ENCODE peak calls at places on chromosome 7, in six cellular contexts. E, L, I, W, D and T are unnamed samples.

GRCh38 chr7:158442260-158442659 is 145.4 kb downstream of the PTPRN2 start:
- DNase-seq in E (no peak), L (no peak), I (no peak), W (no peak), D (no peak), T (no peak)

GRCh38 chr7:65927489-65928448 is 54.2 kb downstream of the GUSB start:
- DNase-seq in E (no peak), L (no peak), I (no peak), W (no peak), D (no peak), T (no peak)

GRCh38 chr7:19368540-19368939 is 223.3 kb upstream of the FERD3L start:
- DNase-seq in E (no peak), L (no peak), I (no peak), W (no peak), D (no peak), T (no peak)

GRCh38 chr7:2934211-2934731 is 90.2 kb upstream of the GNA12 start:
- DNase-seq in E (peak), L (no peak), I (no peak), W (no peak), D (peak), T (no peak)

GRCh38 chr7:2528481-2529095 is 9.0 kb downstream of the LFNG start:
- DNase-seq in E (no peak), L (no peak), I (no peak), W (no peak), D (no peak), T (no peak)

GRCh38 chr7:87851242-87851641 is 24.9 kb downstream of the SLC25A40 start:
- DNase-seq in E (peak), L (no peak), I (no peak), W (no peak), D (no peak), T (no peak)

GRCh38 chr7:51101111-51101757 is 215.4 kb downstream of the COBL start:
- DNase-seq in E (no peak), L (no peak), I (no peak), W (no peak), D (no peak), T (no peak)

GRCh38 chr7:2807846-2808772 is 36.0 kb downstream of the GNA12 start:
- DNase-seq in E (peak), L (no peak), I (no peak), W (no peak), D (no peak), T (no peak)

GRCh38 chr7:157497367-157497743 is 160.6 kb downstream of the DNAJB6 start:
- DNase-seq in E (no peak), L (no peak), I (no peak), W (no peak), D (no peak), T (no peak)

GRCh38 chr7:73811760-73812168 is 19.0 kb upstream of the CLDN4 start:
- DNase-seq in E (peak), L (peak), I (peak), W (peak), D (peak), T (no peak)

GRCh38 chr7:98399462-98399861 is 1.4 kb downstream of the BAIAP2L1 start:
- DNase-seq in E (peak), L (no peak), I (no peak), W (no peak), D (peak), T (no peak)

GRCh38 chr7:38123494-38123893 is 54.6 kb upstream of the STARD3NL start:
- DNase-seq in E (no peak), L (no peak), I (no peak), W (no peak), D (no peak), T (no peak)

GRCh38 chr7:77330169-77330882 is 85.8 kb downstream of the GSAP start:
- DNase-seq in E (peak), L (no peak), I (no peak), W (no peak), D (peak), T (no peak)

GRCh38 chr7:46153951-46154787 is 233.1 kb upstream of the IGFBP3 start:
- DNase-seq in E (no peak), L (no peak), I (no peak), W (no peak), D (peak), T (no peak)

GRCh38 chr7:143374556-143374955 is 6.6 kb upstream of the ZYX start:
- DNase-seq in E (no peak), L (no peak), I (no peak), W (no peak), D (no peak), T (no peak)

GRCh38 chr7:29871787-29872398 is 65.6 kb downstream of the WIPF3 start:
- DNase-seq in E (peak), L (no peak), I (no peak), W (no peak), D (no peak), T (no peak)

GRCh38 chr7:105224884-105225651 is 163.7 kb downstream of the SRPK2 start:
- DNase-seq in E (peak), L (no peak), I (peak), W (no peak), D (peak), T (no peak)

GRCh38 chr7:104196161-104196560 is 11.7 kb downstream of the ORC5 start:
- DNase-seq in E (peak), L (no peak), I (no peak), W (no peak), D (no peak), T (no peak)

GRCh38 chr7:22210355-22210754 is 146.6 kb downstream of the RAPGEF5 start:
- DNase-seq in E (no peak), L (no peak), I (no peak), W (no peak), D (peak), T (no peak)

GRCh38 chr7:57364933-57365710 is 84.9 kb upstream of the ZNF716 start:
- DNase-seq in E (no peak), L (no peak), I (no peak), W (no peak), D (no peak), T (no peak)

GRCh38 chr7:98202367-98203195 is 8.7 kb upstream of the BHLHA15 start:
- DNase-seq in E (no peak), L (peak), I (no peak), W (peak), D (peak), T (no peak)

GRCh38 chr7:139660317-139661042 is 117.3 kb downstream of the HIPK2 start:
- DNase-seq in E (no peak), L (no peak), I (no peak), W (no peak), D (peak), T (no peak)

GRCh38 chr7:13639416-13639815 is 350.1 kb downstream of the ETV1 start:
- DNase-seq in E (no peak), L (no peak), I (no peak), W (no peak), D (no peak), T (no peak)

GRCh38 chr7:33986456-33986855 is 81.1 kb downstream of the BMPER start:
- DNase-seq in E (peak), L (no peak), I (no peak), W (no peak), D (no peak), T (no peak)

GRCh38 chr7:101532400-101533102 is 96.5 kb downstream of the MYL10 start:
- DNase-seq in E (no peak), L (no peak), I (no peak), W (no peak), D (no peak), T (no peak)

GRCh38 chr7:134795231-134795630 is 15.8 kb downstream of the CALD1 start:
- DNase-seq in E (no peak), L (no peak), I (no peak), W (no peak), D (no peak), T (no peak)

GRCh38 chr7:40959955-40960354 is 742.9 kb downstream of the INHBA start:
- DNase-seq in E (no peak), L (no peak), I (no peak), W (no peak), D (no peak), T (no peak)

GRCh38 chr7:100584677-100585510 is 1.0 kb downstream of the LRCH4 start:
- DNase-seq in E (peak), L (no peak), I (peak), W (no peak), D (peak), T (no peak)

GRCh38 chr7:138875794-138876193 is 77.8 kb upstream of the ATP6V0A4 start:
- DNase-seq in E (peak), L (peak), I (no peak), W (peak), D (peak), T (no peak)

GRCh38 chr7:99004781-99005500 is 126.6 kb downstream of the TRRAP start:
- DNase-seq in E (no peak), L (no peak), I (no peak), W (no peak), D (no peak), T (no peak)

GRCh38 chr7:153452661-153453060 is 599.5 kb upstream of the DPP6 start:
- DNase-seq in E (no peak), L (no peak), I (no peak), W (no peak), D (no peak), T (no peak)

GRCh38 chr7:57201021-57201894 is 69.0 kb upstream of the ZNF479 start:
- DNase-seq in E (no peak), L (no peak), I (no peak), W (no peak), D (no peak), T (no peak)

GRCh38 chr7:143299840-143300239 is 11.7 kb downstream of the CASP2 start:
- DNase-seq in E (no peak), L (peak), I (no peak), W (peak), D (no peak), T (no peak)

GRCh38 chr7:21542891-21543527 is at the start of gene DNAH11:
- DNase-seq in E (no peak), L (no peak), I (peak), W (no peak), D (peak), T (no peak)

GRCh38 chr7:1512781-1513656 is 8.8 kb upstream of the INTS1 start:
- DNase-seq in E (peak), L (no peak), I (peak), W (peak), D (peak), T (no peak)

DNA sequence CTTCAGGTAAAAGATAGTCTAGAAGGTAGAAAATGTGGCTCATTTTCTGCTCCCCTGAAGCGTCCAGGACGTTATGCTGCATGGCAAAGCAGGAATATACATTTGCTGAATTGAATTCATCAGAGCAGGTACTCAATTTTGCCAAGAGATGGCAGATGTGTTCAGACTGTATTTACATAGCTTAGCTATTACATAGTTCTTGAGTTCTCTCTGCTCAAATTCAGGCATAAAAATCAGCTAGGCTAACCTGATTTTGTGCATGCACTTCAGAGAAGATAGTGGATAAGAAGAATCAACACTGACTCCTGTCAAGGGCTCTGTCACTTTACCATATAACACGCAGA is 209.2 kb upstream of the FAM3C start:
- DNase-seq in E (peak), L (no peak), I (no peak), W (no peak), D (peak), T (no peak)
- H3K27ac ChIP-seq in E (no peak), L (no peak), I (no peak), W (no peak), D (no peak), T (no peak)

GRCh38 chr7:4699897-4700296 is 17.8 kb downstream of the FOXK1 start:
- DNase-seq in E (no peak), L (no peak), I (no peak), W (no peak), D (no peak), T (no peak)
- H3K27ac ChIP-seq in E (no peak), L (no peak), I (no peak), W (no peak), D (no peak), T (no peak)

DNA sequence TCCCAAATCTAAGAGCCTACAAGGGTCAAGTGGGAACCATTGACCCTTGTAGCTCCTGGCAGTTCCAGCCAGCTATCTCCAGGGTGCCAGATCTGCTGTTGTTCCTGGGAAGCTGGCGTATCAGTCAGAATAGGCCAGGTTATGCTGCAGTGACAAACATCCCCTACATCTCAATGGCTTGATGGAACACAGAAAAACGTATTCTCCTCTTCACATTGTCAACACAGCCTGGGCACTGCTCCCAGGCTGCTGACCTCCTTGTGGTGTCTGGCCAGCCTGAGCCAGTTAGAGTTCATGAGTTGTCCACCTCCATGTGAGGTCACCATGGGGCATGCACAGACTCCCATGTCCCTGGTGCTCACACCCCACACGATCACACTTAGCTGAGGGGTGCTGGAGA is 9.5 kb upstream of the TNRC18 start:
- DNase-seq in E (no peak), L (no peak), I (no peak), W (no peak), D (no peak), T (no peak)
- H3K27ac ChIP-seq in E (no peak), L (no peak), I (no peak), W (no peak), D (no peak), T (no peak)

DNA sequence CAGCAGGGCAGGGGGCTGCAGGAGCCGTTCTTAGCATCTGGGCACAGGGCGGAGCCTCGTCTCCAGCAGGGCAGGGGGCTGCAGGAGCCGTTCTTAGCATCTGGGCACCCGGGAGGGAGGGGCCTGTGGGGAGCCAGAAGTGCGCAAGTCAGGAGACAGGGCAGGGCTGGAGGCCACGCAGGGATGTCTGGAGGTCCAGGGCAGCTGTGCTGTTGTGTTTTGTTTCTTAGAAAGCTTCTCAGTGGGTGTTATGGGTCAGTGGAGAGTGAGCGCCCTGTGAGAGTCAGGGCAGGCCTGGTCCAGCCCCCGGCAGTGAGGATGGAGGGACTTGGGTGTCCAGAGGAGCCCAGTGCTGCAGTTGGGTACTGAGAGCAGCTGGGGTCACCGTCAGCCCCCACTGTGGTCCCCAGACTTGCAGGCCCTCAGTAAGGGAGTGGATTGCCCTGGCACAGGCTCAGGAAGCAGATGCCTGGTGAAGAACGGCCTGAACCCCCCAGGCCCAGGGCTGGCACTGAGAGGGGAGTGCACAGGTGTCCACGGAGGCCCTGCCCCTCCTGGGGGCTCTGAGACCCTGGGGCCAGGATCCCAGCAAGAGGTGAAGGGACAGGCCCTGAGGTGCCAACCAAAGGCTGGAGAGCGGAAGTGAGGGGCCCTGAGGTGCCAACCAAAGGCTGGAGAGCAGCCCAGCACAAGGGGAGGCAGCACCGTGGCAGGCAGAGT is 29.8 kb downstream of the FAM20C start:
- DNase-seq in E (no peak), L (no peak), I (no peak), W (no peak), D (no peak), T (no peak)
- H3K27ac ChIP-seq in E (no peak), L (no peak), I (no peak), W (no peak), D (no peak), T (no peak)